ENCODE peak calls at places on chromosome 17, in seven cellular contexts. I, H, E, Z, R, Q and V are unnamed samples.

GRCh38 chr17:76982408-76983074 is 114.3 kb downstream of the MGAT5B start:
- DNase-seq in R (no peak), I (no peak), E (no peak), Z (no peak), H (no peak), Q (no peak), V (no peak)

GRCh38 chr17:45413498-45413923 is 19.2 kb downstream of the ARHGAP27 start:
- DNase-seq in E (no peak), H (no peak), R (peak; percentile 91), I (peak; percentile 73), Q (peak; percentile 67), Z (no peak), V (no peak)

GRCh38 chr17:36951390-36951789 is 2.6 kb downstream of the AATF start:
- DNase-seq in R (no peak), Z (no peak), I (no peak), H (no peak), E (no peak), Q (no peak), V (no peak)

GRCh38 chr17:69335018-69335417 is 8.1 kb upstream of the ABCA5 start:
- DNase-seq in R (no peak), E (no peak), H (peak; percentile 54), Q (no peak), I (no peak), Z (no peak), V (no peak)

GRCh38 chr17:65027305-65027704 is 29.2 kb downstream of the GNA13 start:
- DNase-seq in I (no peak), Q (no peak), E (no peak), R (no peak), Z (peak; percentile 45), H (peak; percentile 81), V (peak; percentile 26)

GRCh38 chr17:41739661-41740352 is 5.4 kb upstream of the HAP1 start:
- DNase-seq in H (no peak), Q (no peak), E (no peak), I (no peak), Z (no peak), R (no peak), V (no peak)

GRCh38 chr17:65191805-65192740 is 54.9 kb downstream of the RGS9 start:
- DNase-seq in Z (no peak), I (no peak), Q (no peak), H (peak; percentile 60), R (no peak), E (no peak), V (no peak)

GRCh38 chr17:73669771-73670170 is 25.5 kb upstream of the SDK2 start:
- DNase-seq in H (no peak), I (no peak), Z (no peak), Q (no peak), R (no peak), E (no peak), V (no peak)

GRCh38 chr17:30095507-30096244 is 20.9 kb upstream of the NSRP1 start:
- DNase-seq in H (peak; percentile 84), R (no peak), Z (no peak), I (no peak), E (no peak), Q (no peak), V (no peak)

GRCh38 chr17:29151567-29151966 is 28.6 kb downstream of the MYO18A start:
- DNase-seq in H (peak; percentile 84), R (no peak), I (peak; percentile 8), E (no peak), Q (no peak), Z (no peak), V (no peak)

GRCh38 chr17:45052052-45052772 is 780 bp upstream of the DCAKD start:
- DNase-seq in E (peak; percentile 78), Z (peak; percentile 44), Q (peak; percentile 53), I (peak; percentile 66), H (peak; percentile 42), R (peak; percentile 66), V (peak; percentile 57)

GRCh38 chr17:41962768-41963434 is 3.7 kb upstream of the CNP start:
- DNase-seq in Z (peak; percentile 50), R (peak; percentile 80), E (peak; percentile 80), I (peak; percentile 92), Q (peak; percentile 80), H (peak; percentile 72), V (peak; percentile 65)

GRCh38 chr17:74757502-74757901 is 9.1 kb downstream of the NHERF1 start:
- DNase-seq in Q (peak; percentile 73), H (peak; percentile 44), I (no peak), Z (no peak), R (no peak), E (peak; percentile 72), V (no peak)

GRCh38 chr17:8287651-8288335 is 677 bp upstream of the RANGRF start:
- DNase-seq in H (peak; percentile 5), Z (no peak), I (no peak), Q (peak; percentile 66), R (no peak), E (no peak), V (no peak)

GRCh38 chr17:44220211-44221071 is 966 bp upstream of the UBTF start:
- DNase-seq in Z (peak; percentile 41), R (peak; percentile 72), Q (peak; percentile 52), I (peak; percentile 76), H (peak; percentile 71), E (peak; percentile 76), V (peak; percentile 63)

GRCh38 chr17:15409721-15410247 is 57.6 kb downstream of the CDRT4 start:
- DNase-seq in Q (no peak), R (no peak), Z (no peak), E (no peak), I (no peak), H (peak; percentile 95), V (no peak)

GRCh38 chr17:72136692-72137550 is 16.1 kb downstream of the SOX9 start:
- DNase-seq in E (no peak), H (no peak), R (no peak), I (no peak), Z (no peak), Q (no peak), V (no peak)

GRCh38 chr17:22516861-22517636 is 824.7 kb downstream of the KCNJ18 start:
- DNase-seq in I (no peak), R (no peak), E (no peak), Z (no peak), H (no peak), Q (no peak), V (no peak)

GRCh38 chr17:76246080-76247066 is 6.1 kb upstream of the RNF157 start:
- DNase-seq in Z (no peak), Q (no peak), E (no peak), H (peak; percentile 57), R (no peak), I (peak; percentile 60), V (no peak)

GRCh38 chr17:36816214-36816613 is 121.1 kb upstream of the LHX1 start:
- DNase-seq in Q (no peak), H (no peak), I (no peak), E (no peak), Z (no peak), R (no peak), V (no peak)

GRCh38 chr17:16442141-16442540 is 26.8 kb downstream of the TRPV2 start:
- DNase-seq in R (no peak), Q (no peak), H (peak; percentile 94), E (no peak), I (no peak), Z (no peak), V (no peak)

GRCh38 chr17:45129940-45130639 is 2.2 kb downstream of the PLCD3 start:
- DNase-seq in E (no peak), Q (peak; percentile 62), R (peak; percentile 85), H (no peak), I (no peak), Z (no peak), V (no peak)

GRCh38 chr17:9229160-9229825 is 208.0 kb downstream of the NTN1 start:
- DNase-seq in I (peak; percentile 43), R (no peak), Z (no peak), Q (no peak), H (no peak), E (no peak), V (no peak)

GRCh38 chr17:31095239-31096105 is 695 bp downstream of the NF1 start:
- DNase-seq in R (peak; percentile 77), E (peak; percentile 81), Z (peak; percentile 11), I (peak; percentile 72), Q (peak; percentile 40), H (peak; percentile 50), V (peak; percentile 65)

GRCh38 chr17:1267471-1267947 is 2.7 kb upstream of the BHLHA9 start:
- DNase-seq in Q (peak; percentile 35), I (no peak), H (peak; percentile 63), E (no peak), Z (no peak), R (no peak), V (no peak)

GRCh38 chr17:5097101-5097834 is 14.4 kb downstream of the ZNF232 start:
- DNase-seq in H (no peak), R (peak; percentile 57), Z (no peak), I (peak; percentile 75), E (peak; percentile 71), Q (peak; percentile 30), V (peak; percentile 27)
- H3K9me3 ChIP-seq in H (peaks cover 3% of the 10 kb centered on the region), R (peaks cover 57% of the 10 kb centered on the region), Z (peaks cover 51% of the 10 kb centered on the region), I (peaks cover 41% of the 10 kb centered on the region), E (no peaks in the 10 kb centered on the region), Q (peaks cover 56% of the 10 kb centered on the region), V (peaks cover 39% of the 10 kb centered on the region)

DNA sequence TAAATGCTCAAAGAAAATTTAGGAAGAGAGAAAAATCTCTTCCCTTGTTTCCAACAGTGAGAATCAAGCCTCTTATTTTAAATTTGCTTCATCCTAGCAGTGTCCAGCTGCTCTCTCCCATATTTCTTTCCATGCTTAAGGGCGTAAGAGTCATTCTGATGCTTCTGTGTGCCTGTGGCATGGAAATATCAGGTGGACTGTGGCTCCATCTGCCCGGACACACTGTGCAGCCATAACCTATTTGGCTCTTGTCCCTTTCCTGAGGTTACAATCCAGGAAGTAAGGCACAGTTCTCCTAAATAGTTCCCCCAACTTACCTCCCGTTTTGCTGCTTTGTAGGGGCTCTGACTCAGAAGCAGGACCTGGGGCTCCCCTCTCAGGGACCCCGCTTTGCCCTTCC is 6.3 kb upstream of the KRT222 start:
- DNase-seq in R (no peak), I (no peak), Q (no peak), E (no peak), H (no peak), Z (no peak), V (no peak)
- H3K9me3 ChIP-seq in R (no peaks in the 10 kb centered on the region), I (peaks cover 3% of the 10 kb centered on the region), Q (no peaks in the 10 kb centered on the region), E (no peaks in the 10 kb centered on the region), H (no peaks in the 10 kb centered on the region), Z (no peaks in the 10 kb centered on the region), V (no peaks in the 10 kb centered on the region)

GRCh38 chr17:35337364-35337763 is 36.1 kb downstream of the SLFN11 start:
- DNase-seq in I (no peak), R (no peak), E (no peak), H (no peak), Q (no peak), Z (no peak), V (no peak)
- H3K9me3 ChIP-seq in I (no peaks in the 10 kb centered on the region), R (no peaks in the 10 kb centered on the region), E (no peaks in the 10 kb centered on the region), H (no peaks in the 10 kb centered on the region), Q (peaks cover 15% of the 10 kb centered on the region), Z (peaks cover 9% of the 10 kb centered on the region), V (no peaks in the 10 kb centered on the region)

GRCh38 chr17:5182597-5183409 is 8.9 kb downstream of the ZNF594 start:
- DNase-seq in I (no peak), Z (no peak), E (no peak), Q (no peak), R (no peak), H (no peak), V (no peak)
- H3K9me3 ChIP-seq in I (peaks cover 100% of the 10 kb centered on the region), Z (peaks cover 59% of the 10 kb centered on the region), E (no peaks in the 10 kb centered on the region), Q (peaks cover 100% of the 10 kb centered on the region), R (peaks cover 100% of the 10 kb centered on the region), H (peaks cover 13% of the 10 kb centered on the region), V (peaks cover 73% of the 10 kb centered on the region)

DNA sequence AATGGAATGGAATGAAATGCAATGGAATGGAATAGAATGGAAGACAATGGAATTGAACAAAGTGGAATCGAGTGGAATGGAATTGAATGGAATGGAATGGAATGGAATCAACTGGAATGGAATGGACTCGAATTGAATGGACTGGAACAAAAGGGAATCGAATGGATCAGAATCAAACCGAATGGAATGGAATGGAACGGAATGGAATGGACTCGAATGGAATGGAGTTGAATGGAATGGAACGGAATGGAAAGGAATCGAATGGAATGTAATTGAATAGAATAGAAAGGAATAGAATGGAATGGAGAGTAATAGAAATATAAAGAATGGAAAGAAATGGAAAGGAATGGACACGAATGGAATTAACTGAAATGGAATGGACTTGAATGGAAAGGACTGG is 475.2 kb upstream of the WSB1 start:
- DNase-seq in H (peak; percentile 6), I (no peak), Q (no peak), R (no peak), Z (no peak), E (no peak), V (no peak)
- H3K9me3 ChIP-seq in H (peaks cover 8% of the 10 kb centered on the region), I (peaks cover 55% of the 10 kb centered on the region), Q (peaks cover 97% of the 10 kb centered on the region), R (peaks cover 97% of the 10 kb centered on the region), Z (peaks cover 6% of the 10 kb centered on the region), E (no peaks in the 10 kb centered on the region), V (peaks cover 26% of the 10 kb centered on the region)